ENCODE peak calls at places on chromosomes 6 and 20, in seven cellular contexts. J is T-helper 9 cell; Z is stimulated activated CD8-positive, alpha-beta memory T cell treated with anti-CD3 and anti-CD28 coated beads, Interleukin-2, amount 100 ng/mL, for 1 hour; K is HT1080; G is HFFc6; B is RPMI7951; W is left ventricle myocardium superior. C is an unnamed sample.

GRCh38 chr6:43972915-43973304 is 154.3 kb downstream of the MRPL14 start:
- DNase-seq in J (no peak), Z (no peak), K (peak), G (peak), B (peak), W (peak), C (no peak)

GRCh38 chr6:48671506-48671905 is 560.5 kb upstream of the PTCHD4 start:
- DNase-seq in J (no peak), Z (no peak), K (peak), G (no peak), B (peak), W (no peak), C (no peak)

GRCh38 chr6:109441069-109441816 is 719 bp downstream of the SMPD2 start:
- DNase-seq in J (peak), Z (no peak), K (peak), G (no peak), B (peak), W (peak), C (peak)

GRCh38 chr20:1357921-1358671 is 29.2 kb upstream of the SDCBP2 start:
- DNase-seq in J (no peak), Z (no peak), K (peak), G (no peak), B (peak), W (no peak), C (no peak)

GRCh38 chr6:122482750-122483080 is 11.1 kb upstream of the SERINC1 start:
- DNase-seq in J (no peak), Z (no peak), K (no peak), G (no peak), B (no peak), W (no peak), C (no peak)

GRCh38 chr6:32668226-32668747 is 1.8 kb upstream of the HLA-DQB1 start:
- DNase-seq in J (peak), Z (peak), K (no peak), G (peak), B (no peak), W (no peak), C (peak)

GRCh38 chr6:1285589-1286340 is 26.1 kb upstream of the FOXQ1 start:
- DNase-seq in J (no peak), Z (no peak), K (peak), G (peak), B (peak), W (peak), C (no peak)

GRCh38 chr6:80433010-80433665 is 326.7 kb downstream of the BCKDHB start:
- DNase-seq in J (no peak), Z (no peak), K (no peak), G (no peak), B (no peak), W (no peak), C (no peak)

GRCh38 chr6:156269751-156270369 is 507.3 kb upstream of the ARID1B start:
- DNase-seq in J (no peak), Z (no peak), K (no peak), G (no peak), B (no peak), W (no peak), C (peak)

GRCh38 chr6:28558629-28559028 is 32.9 kb downstream of the GPX5 start:
- DNase-seq in J (no peak), Z (no peak), K (no peak), G (no peak), B (no peak), W (no peak), C (no peak)